ENCODE peak calls at places on chromosomes 6 and 20, in eight cellular contexts. H is breast epithelium, S is uterus, X is heart left ventricle, L is lung, T is colonic mucosa, R is upper lobe of right lung, J is lower leg skin. C is an unnamed sample.

GRCh38 chr6:127022297-127022696 is 96.2 kb upstream of the RSPO3 start:
- DNase-seq in T (peak; percentile 67), J (peak; percentile 16), S (peak; percentile 18), R (peak; percentile 56), X (no peak), H (no peak), L (peak; percentile 30), C (no peak)

GRCh38 chr6:128028183-128028582 is 127.3 kb upstream of the THEMIS start:
- DNase-seq in H (no peak), R (no peak), L (no peak), J (no peak), T (no peak), S (no peak), X (no peak), C (no peak)

GRCh38 chr20:32078777-32079176 is 26.7 kb downstream of the HCK start:
- DNase-seq in R (no peak), T (no peak), X (no peak), S (no peak), L (no peak), H (no peak), J (no peak), C (no peak)

GRCh38 chr6:37061157-37061804 is 55.8 kb downstream of the FGD2 start:
- DNase-seq in J (no peak), L (no peak), X (peak; percentile 53), S (no peak), T (no peak), H (no peak), R (no peak), C (no peak)

GRCh38 chr20:47583551-47583950 is 81.9 kb downstream of the NCOA3 start:
- DNase-seq in L (no peak), J (no peak), S (no peak), T (no peak), X (no peak), R (no peak), H (no peak), C (no peak)

GRCh38 chr6:72083976-72084375 is 197.6 kb downstream of the RIMS1 start:
- DNase-seq in S (no peak), T (no peak), X (no peak), J (no peak), H (no peak), L (no peak), R (no peak), C (no peak)

GRCh38 chr6:16337280-16337975 is 99.0 kb downstream of the GMPR start:
- DNase-seq in J (peak; percentile 87), X (peak; percentile 97), T (peak; percentile 75), S (peak; percentile 96), L (peak; percentile 63), H (peak; percentile 80), R (peak; percentile 79), C (peak; percentile 84)

GRCh38 chr6:32191696-32192607 is 491 bp downstream of the GPSM3 start:
- DNase-seq in H (no peak), R (no peak), J (no peak), T (no peak), S (no peak), X (no peak), L (no peak), C (no peak)

GRCh38 chr6:110310861-110311446 is 47.2 kb downstream of the METTL24 start:
- DNase-seq in J (no peak), L (no peak), H (no peak), X (no peak), R (no peak), S (no peak), T (no peak), C (no peak)

DNA sequence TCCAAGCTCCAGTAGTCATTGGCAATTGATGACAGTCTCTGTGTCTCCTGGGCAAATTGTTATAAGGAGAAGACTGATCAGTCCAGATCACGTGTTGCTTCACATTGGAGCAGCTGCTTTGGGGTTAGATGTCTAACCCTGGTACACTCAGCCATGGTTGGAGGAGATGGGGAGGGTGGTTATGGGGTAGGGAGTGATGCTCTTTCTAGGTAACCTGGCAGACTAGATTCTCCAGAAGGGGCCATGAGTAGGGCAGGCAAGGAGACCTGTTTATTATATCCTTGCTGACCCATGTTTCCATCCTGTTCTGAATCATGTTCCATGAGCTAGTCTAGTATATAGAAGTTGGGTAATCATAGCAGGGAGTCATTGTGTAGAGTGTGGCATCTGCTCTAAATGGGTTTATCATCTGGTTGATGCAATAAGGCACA is 50.8 kb upstream of the BACH2 start:
- DNase-seq in J (no peak), S (no peak), L (no peak), R (no peak), H (no peak), T (no peak), X (no peak), C (no peak)
- TF ChIP-seq CTCF in J (no peak), S (no peak), L (no peak), R (no peak), H (no peak), T (no peak), X (no peak), C (no peak)

GRCh38 chr6:161429921-161430490 is 156.1 kb upstream of the AGPAT4 start:
- DNase-seq in T (no peak), L (no peak), X (no peak), S (no peak), H (no peak), J (no peak), R (no peak), C (no peak)
- TF ChIP-seq CTCF in T (no peak), L (no peak), X (no peak), S (no peak), H (no peak), J (no peak), R (peak; percentile 16), C (no peak)

DNA sequence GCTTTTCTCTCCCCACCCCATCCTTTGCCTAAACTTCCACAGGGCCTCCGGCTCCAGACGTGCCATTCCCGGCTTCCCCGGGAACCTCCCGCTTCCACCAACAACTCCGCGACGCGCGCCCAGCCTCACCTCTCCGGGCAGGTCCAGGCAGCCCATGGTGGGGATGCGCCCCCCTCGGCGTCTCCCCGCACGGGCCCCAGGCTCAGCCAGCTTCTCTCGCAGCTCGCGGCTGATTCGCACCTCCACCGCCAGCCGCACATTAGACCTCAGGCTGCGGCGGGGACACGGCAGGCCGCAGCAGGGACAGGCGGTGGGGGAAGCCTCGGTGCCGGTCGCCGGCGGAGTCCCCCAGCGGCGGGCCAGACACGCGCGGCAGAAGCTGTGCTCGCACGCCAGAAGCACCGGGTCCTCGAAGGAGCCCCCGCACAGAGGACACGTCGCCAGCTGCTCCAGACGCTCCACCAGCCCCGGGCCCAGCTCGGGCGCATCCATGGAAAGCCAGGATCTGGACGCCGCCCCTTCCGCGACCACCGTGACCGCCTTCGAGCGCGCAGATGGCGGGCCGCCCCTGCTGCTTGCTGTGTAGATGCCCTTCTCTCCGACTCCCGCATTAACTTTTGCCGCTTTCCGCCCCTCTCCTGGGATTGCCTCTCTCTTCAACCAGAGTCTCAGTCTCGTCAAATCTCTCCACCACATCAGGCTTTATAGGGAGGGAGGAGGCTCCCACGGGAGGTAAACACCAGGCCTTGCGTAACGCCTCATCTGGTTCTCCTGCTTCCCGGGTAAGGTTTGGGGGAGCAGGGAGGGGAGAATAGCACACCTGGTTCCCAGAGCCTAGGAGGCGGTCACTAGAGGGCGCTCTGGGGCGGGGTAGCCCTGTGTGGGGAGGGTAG is at the start of gene RNF39:
- DNase-seq in T (peak; percentile 65), H (no peak), L (peak; percentile 68), J (peak; percentile 65), R (no peak), S (no peak), X (no peak), C (no peak)
- TF ChIP-seq CTCF in T (no peak), H (peak; percentile 31), L (peak; percentile 2), J (no peak), R (peak; percentile 41), S (no peak), X (peak; percentile 23), C (no peak)

DNA sequence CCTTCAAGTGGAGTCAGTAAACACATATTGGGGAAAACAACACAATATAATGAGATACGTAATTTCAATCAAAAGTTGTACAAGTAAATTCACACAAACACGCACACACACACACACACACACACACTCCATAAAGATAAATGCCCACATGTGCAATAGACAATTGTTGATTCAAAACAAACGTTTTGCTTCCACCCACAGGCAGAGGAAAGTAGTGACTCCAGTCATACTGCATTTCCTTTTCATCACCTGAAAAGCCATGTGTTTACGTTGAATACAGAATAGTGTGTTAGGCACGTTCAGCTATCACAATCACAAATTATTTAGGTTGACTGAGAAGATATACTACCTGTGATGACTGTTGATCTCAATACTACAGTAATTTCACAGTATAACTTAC is 443.8 kb upstream of the MANEA start:
- DNase-seq in X (no peak), R (no peak), J (no peak), S (no peak), H (no peak), L (no peak), T (no peak), C (no peak)
- TF ChIP-seq CTCF in X (no peak), R (no peak), J (no peak), S (no peak), H (no peak), L (no peak), T (no peak), C (no peak)

GRCh38 chr6:25051083-25051482 is 115.3 kb upstream of the RIPOR2 start:
- DNase-seq in J (no peak), H (no peak), L (no peak), S (peak; percentile 35), X (no peak), T (no peak), R (no peak), C (no peak)

GRCh38 chr6:25054469-25054868 is 118.7 kb upstream of the RIPOR2 start:
- DNase-seq in H (no peak), X (no peak), L (no peak), J (no peak), R (no peak), S (no peak), T (no peak), C (no peak)

GRCh38 chr6:25052181-25052580 is 116.4 kb upstream of the RIPOR2 start:
- DNase-seq in T (no peak), R (no peak), L (no peak), J (no peak), H (no peak), X (no peak), S (no peak), C (no peak)

GRCh38 chr6:25056130-25056529 is 120.4 kb upstream of the RIPOR2 start:
- DNase-seq in L (no peak), T (peak; percentile 23), J (no peak), X (no peak), S (no peak), H (no peak), R (no peak), C (no peak)

DNA sequence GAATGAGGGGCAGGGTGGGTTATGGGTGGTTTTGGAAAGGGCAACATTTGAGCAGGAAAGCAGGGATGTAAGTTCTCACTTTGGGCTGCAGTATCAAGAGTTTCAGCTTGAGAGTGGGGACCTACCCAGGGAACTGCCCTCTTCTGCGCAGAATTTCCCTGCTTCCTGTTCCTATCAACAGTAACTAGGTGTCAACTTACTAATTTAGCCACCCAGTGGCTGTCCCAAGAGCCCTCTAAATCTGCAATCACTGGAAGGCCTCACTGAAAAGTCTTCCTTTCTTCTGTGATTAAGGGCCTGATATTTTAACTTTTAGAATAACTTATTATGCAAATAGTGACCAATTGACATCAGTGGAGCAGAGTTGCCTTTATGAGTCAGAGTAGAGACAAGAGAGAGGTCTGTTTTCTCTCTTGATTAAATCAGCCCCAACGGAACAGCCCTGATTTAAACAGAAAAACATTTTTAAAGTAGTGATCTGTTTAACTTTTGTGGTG is 118.2 kb upstream of the RIPOR2 start:
- DNase-seq in H (no peak), R (no peak), J (no peak), T (no peak), S (peak; percentile 69), L (no peak), X (no peak), C (no peak)
- TF ChIP-seq CTCF in H (no peak), R (no peak), J (no peak), T (no peak), S (peak; percentile 30), L (no peak), X (no peak), C (no peak)

GRCh38 chr6:124714728-124715127 is 247.5 kb upstream of the RNF217 start:
- DNase-seq in L (no peak), T (no peak), H (no peak), J (no peak), S (no peak), X (no peak), R (no peak), C (no peak)
- TF ChIP-seq CTCF in L (no peak), T (no peak), H (no peak), J (no peak), S (no peak), X (no peak), R (no peak), C (no peak)

C was measured in omental fat pad.